ENCODE peak calls at places on chromosome 21, in ten cellular contexts. N is nephron progenitor cell, S is pancreas, H is ovary, P is upper lobe of left lung, F is prostate gland, V is glutamatergic neuron, C is AG09319, X is endothelial cell, Y is A549. B is an unnamed sample.

GRCh38 chr21:39681845-39682244 is 63.1 kb upstream of the IGSF5 start:
- DNase-seq in N (no peak), S (no peak), H (no peak), P (no peak), F (no peak), V (no peak), C (peak), X (no peak), Y (no peak), B (no peak)

GRCh38 chr21:41207401-41208388 is 39.7 kb downstream of the BACE2 start:
- DNase-seq in N (no peak), S (peak), H (no peak), P (no peak), F (peak), V (no peak), C (peak), X (no peak), Y (no peak), B (peak)

GRCh38 chr21:22516230-22516629 is 1518.0 kb downstream of the NCAM2 start:
- DNase-seq in N (no peak), S (no peak), H (no peak), P (no peak), F (no peak), V (no peak), C (no peak), X (no peak), Y (no peak), B (no peak)

GRCh38 chr21:14285147-14285546 is 69.2 kb downstream of the RBM11 start:
- DNase-seq in N (no peak), S (no peak), H (no peak), P (no peak), F (no peak), V (no peak), C (no peak), X (no peak), Y (no peak), B (no peak)

GRCh38 chr21:41091561-41091960 is 76.4 kb upstream of the BACE2 start:
- DNase-seq in N (no peak), S (no peak), H (no peak), P (no peak), F (no peak), V (no peak), C (no peak), X (no peak), Y (no peak), B (no peak)

GRCh38 chr21:37974081-37974480 is 57.8 kb upstream of the KCNJ6 start:
- DNase-seq in N (no peak), S (no peak), H (no peak), P (no peak), F (no peak), V (no peak), C (no peak), X (no peak), Y (no peak), B (no peak)

GRCh38 chr21:42009831-42010506 is at the start of gene ZBTB21:
- DNase-seq in N (peak), S (peak), H (peak), P (peak), F (peak), V (peak), C (peak), X (peak), Y (peak), B (peak)

GRCh38 chr21:26587621-26588260 is 14.7 kb upstream of the CYYR1 start:
- DNase-seq in N (no peak), S (no peak), H (no peak), P (no peak), F (no peak), V (no peak), C (peak), X (no peak), Y (peak), B (no peak)

GRCh38 chr21:37257526-37257966 is 9.6 kb downstream of the VPS26C start:
- DNase-seq in N (peak), S (peak), H (no peak), P (peak), F (peak), V (peak), C (no peak), X (no peak), Y (peak), B (peak)

GRCh38 chr21:22575165-22575584 is 1577.0 kb downstream of the NCAM2 start:
- DNase-seq in N (peak), S (no peak), H (no peak), P (no peak), F (no peak), V (no peak), C (no peak), X (peak), Y (no peak), B (no peak)

GRCh38 chr21:16587671-16588379 is 858.0 kb downstream of the USP25 start:
- DNase-seq in N (no peak), S (no peak), H (peak), P (no peak), F (peak), V (peak), C (no peak), X (no peak), Y (no peak), B (no peak)

GRCh38 chr21:38095220-38095619 is 161.6 kb upstream of the KCNJ15 start:
- DNase-seq in N (no peak), S (no peak), H (no peak), P (no peak), F (no peak), V (no peak), C (no peak), X (no peak), Y (no peak), B (no peak)

GRCh38 chr21:32307706-32308105 is 9.1 kb downstream of the MRAP start:
- DNase-seq in N (no peak), S (no peak), H (no peak), P (no peak), F (no peak), V (no peak), C (no peak), X (no peak), Y (no peak), B (no peak)

GRCh38 chr21:32304998-32305397 is 6.3 kb downstream of the MRAP start:
- DNase-seq in N (no peak), S (no peak), H (no peak), P (no peak), F (no peak), V (no peak), C (no peak), X (no peak), Y (no peak), B (no peak)

GRCh38 chr21:32308696-32309095 is 10.0 kb downstream of the MRAP start:
- DNase-seq in N (no peak), S (no peak), H (no peak), P (no peak), F (no peak), V (no peak), C (no peak), X (no peak), Y (no peak), B (no peak)

GRCh38 chr21:32303385-32303784 is 4.7 kb downstream of the MRAP start:
- DNase-seq in N (no peak), S (no peak), H (no peak), P (no peak), F (no peak), V (no peak), C (no peak), X (no peak), Y (no peak), B (no peak)

DNA sequence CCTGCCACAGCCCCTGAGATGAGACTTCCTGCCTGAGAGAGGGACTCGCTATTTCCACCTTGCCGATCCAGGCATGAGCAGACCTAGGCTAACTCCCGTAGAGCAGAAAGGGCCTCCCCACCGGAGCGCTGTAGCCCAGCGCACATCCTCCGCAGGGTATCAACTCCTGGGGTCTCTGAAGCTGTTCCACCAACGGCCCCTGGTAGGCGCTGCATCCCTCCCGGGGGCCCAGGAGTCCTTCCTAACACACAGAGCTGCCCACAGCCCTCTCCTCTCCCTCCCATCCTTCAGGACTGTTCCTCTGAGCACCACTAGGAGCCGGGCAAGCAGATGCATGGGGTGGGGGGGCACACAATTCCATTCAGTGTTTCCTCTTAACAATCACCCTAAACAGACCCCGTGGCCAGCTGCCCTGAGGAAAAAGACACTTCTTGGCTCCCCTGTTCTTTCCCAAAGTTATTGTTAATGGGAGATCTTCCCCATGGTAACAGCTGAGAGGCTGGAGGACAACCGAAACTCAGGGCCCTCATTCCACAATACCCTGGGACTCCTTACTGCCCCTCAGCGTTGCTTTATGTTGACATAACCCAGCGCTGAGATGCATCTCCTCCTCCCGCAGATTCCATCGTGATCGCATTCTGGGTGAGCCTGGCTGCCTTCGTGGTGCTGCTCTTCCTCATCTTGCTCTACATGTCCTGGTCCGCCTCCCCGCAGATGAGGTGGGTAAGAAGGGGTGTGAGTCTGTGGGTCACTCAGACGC is 7.5 kb downstream of the MRAP start:
- DNase-seq in N (peak), S (no peak), H (no peak), P (no peak), F (no peak), V (peak), C (no peak), X (peak), Y (no peak), B (no peak)
- TF ChIP-seq CTCF in N (peak), S (no peak), H (no peak), P (no peak), F (no peak), V (peak), C (no peak), X (peak), Y (no peak), B (no peak)

GRCh38 chr21:45209046-45209445 is 78.6 kb downstream of the POFUT2 start:
- DNase-seq in N (no peak), S (no peak), H (no peak), P (no peak), F (no peak), V (no peak), C (no peak), X (no peak), Y (no peak), B (no peak)
- TF ChIP-seq CTCF in N (no peak), S (no peak), H (no peak), P (no peak), F (no peak), V (no peak), C (no peak), X (no peak), Y (no peak), B (no peak)

GRCh38 chr21:24894324-24894723 is 713.0 kb downstream of the MRPL39 start:
- DNase-seq in N (no peak), S (no peak), H (no peak), P (no peak), F (no peak), V (no peak), C (no peak), X (no peak), Y (no peak), B (no peak)

GRCh38 chr21:24899138-24899537 is 708.1 kb downstream of the MRPL39 start:
- DNase-seq in N (no peak), S (no peak), H (no peak), P (no peak), F (no peak), V (no peak), C (no peak), X (no peak), Y (no peak), B (no peak)

GRCh38 chr21:24896735-24897124 is 710.6 kb downstream of the MRPL39 start:
- DNase-seq in N (no peak), S (no peak), H (no peak), P (no peak), F (no peak), V (no peak), C (no peak), X (no peak), Y (no peak), B (no peak)

GRCh38 chr21:24897883-24898282 is 709.4 kb downstream of the MRPL39 start:
- DNase-seq in N (no peak), S (no peak), H (no peak), P (no peak), F (no peak), V (no peak), C (no peak), X (no peak), Y (no peak), B (no peak)

DNA sequence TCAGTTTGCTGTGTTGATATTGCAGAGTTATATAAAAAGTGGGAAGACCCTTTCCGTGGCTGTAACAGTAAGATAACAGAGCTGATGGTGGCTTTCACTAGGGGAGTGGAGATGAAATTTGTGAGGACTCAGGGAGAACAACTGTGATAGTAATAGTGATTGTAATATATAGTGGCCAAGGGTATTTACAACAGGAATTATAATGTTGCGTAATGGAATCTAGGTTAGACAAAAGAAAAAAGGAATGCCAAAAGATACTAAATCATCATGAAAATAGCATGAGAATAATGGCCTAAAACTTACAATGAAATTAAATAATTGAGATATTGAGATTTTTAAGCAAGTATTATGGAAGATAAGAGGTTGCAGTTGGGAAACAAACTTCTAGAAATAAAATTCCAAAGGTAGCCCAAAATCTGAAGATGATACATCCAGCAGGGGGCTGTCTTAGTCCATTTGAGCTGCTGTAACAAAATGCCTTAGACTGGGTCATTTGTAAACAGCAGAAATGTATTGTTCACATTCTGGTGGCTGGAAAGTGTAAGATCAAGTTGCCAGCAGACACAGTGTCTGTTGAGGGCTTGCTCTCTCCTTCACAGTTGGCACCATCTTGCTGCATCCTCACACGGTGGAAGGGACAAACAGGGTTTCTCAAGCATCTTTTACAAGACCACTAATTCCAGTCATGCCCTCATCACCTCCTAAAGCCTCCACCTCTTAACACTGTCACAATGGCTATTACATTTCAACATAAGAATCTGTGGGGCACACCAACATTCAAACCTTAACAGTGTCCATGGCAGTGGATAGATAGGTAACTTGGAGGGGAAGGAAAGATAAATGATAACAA is 711.2 kb downstream of the MRPL39 start:
- DNase-seq in N (no peak), S (no peak), H (peak), P (no peak), F (peak), V (no peak), C (no peak), X (peak), Y (no peak), B (no peak)
- TF ChIP-seq CTCF in N (peak), S (peak), H (no peak), P (peak), F (peak), V (peak), C (peak), X (no peak), Y (no peak), B (no peak)

GRCh38 chr21:43210454-43211084 is 41.8 kb downstream of the CRYAA start:
- DNase-seq in N (no peak), S (no peak), H (peak), P (peak), F (peak), V (no peak), C (no peak), X (no peak), Y (no peak), B (no peak)

GRCh38 chr21:43208561-43209332 is 39.9 kb downstream of the CRYAA start:
- DNase-seq in N (no peak), S (no peak), H (peak), P (peak), F (peak), V (no peak), C (no peak), X (no peak), Y (no peak), B (no peak)

GRCh38 chr21:43207868-43208267 is 39.1 kb downstream of the CRYAA start:
- DNase-seq in N (no peak), S (no peak), H (peak), P (peak), F (no peak), V (no peak), C (no peak), X (no peak), Y (no peak), B (no peak)

GRCh38 chr21:43209575-43210453 is 41.0 kb downstream of the CRYAA start:
- DNase-seq in N (no peak), S (no peak), H (peak), P (peak), F (peak), V (no peak), C (no peak), X (no peak), Y (peak), B (peak)

DNA sequence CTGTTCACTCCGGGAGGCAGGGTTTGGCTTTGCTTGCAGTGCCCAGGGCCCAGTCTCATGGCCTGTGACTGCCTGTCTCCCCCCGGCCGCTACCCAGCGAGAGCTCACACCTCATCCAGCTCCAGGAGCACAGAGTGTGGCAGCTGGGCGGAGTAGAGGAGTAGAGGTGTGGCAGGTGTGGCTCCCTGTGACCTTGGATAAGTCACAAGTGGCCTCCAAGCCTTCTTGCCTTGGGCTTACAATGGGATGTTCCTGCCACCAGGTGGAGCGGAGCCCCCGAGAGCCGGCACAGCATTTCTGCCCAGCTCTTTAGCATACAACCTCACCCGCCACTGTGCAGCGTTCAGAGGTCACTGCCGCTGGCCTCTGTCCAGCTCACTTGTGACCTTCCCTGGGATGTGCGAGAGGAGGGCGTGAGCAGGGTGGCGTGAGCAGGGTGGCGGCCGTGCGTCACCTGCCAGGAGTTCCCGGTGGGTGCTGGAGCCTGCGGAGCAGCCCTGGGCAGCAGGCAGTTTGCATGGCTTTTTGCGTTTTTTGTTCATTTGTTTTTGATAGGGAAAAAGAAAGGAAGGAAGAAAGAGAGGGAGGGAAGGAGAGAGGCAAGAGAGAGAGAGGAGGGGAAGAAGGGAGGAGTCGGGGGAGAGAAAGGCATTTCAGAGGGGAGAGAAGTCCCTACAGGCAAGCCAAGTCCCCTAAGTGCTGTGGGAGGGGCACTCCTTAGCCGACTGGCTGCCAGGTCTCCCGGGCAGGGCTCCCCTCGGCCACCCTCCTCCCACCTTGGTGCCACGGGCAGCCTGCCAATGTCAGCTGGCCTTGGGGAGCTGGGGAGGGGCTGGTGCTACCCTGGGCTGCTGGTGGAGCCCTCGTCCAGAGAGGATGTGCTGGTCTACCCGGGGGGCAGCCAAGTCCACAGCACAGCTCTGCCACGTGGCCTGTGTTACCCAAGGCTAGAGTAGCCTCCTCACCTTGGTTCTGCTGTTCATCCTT is 42.6 kb downstream of the CRYAA start:
- DNase-seq in N (peak), S (peak), H (peak), P (peak), F (peak), V (peak), C (no peak), X (no peak), Y (no peak), B (peak)
- TF ChIP-seq CTCF in N (peak), S (peak), H (no peak), P (peak), F (peak), V (no peak), C (no peak), X (no peak), Y (no peak), B (no peak)

GRCh38 chr21:44845418-44846200 is 27.7 kb upstream of the SUMO3 start:
- DNase-seq in N (peak), S (peak), H (no peak), P (peak), F (no peak), V (peak), C (no peak), X (peak), Y (peak), B (peak)
- TF ChIP-seq CTCF in N (peak), S (no peak), H (no peak), P (peak), F (no peak), V (no peak), C (peak), X (no peak), Y (peak), B (peak)

DNA sequence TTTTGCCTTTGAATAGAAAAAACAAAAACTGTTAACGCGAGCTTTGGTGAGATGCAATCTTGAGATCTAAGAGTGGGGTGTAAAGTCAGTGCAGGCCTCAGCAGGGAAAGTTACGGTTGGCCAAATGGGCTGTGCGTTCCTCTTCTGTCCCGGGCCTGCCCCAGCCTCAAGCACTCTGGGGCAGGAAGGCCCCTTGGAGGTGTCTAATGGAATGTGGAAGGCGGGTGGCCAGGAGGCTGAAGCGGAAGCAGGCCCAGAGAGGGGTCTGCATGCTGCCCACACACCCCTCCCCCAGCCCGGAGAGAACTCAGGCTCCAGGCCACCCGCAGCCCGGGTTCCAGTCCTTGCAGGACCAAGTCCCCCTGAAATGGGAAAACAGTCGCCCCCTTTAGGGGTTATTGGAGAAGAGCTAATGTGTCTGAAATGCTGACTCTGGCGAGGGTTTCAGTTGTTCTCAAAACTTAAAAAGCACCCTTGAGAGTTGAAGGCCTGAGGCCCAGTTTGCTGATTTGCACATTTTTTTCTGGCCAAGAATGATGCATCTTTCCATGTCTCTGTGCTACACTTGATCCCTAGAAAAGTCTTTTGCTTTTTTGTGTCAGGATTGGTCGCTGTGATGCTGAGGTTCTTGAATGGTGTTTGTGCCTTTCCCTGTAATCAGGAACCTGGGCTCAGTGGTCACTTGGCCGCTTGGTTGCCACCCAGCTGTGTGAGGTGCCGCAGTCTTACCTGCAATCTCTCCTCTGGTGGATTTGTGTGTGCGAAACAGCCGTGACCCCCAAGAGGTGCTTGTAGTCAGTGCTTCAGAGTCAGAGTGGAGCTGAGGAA is 2.0 kb downstream of the COL18A1 start:
- DNase-seq in N (peak), S (no peak), H (peak), P (no peak), F (no peak), V (no peak), C (no peak), X (peak), Y (no peak), B (no peak)
- TF ChIP-seq CTCF in N (no peak), S (no peak), H (no peak), P (no peak), F (no peak), V (peak), C (no peak), X (no peak), Y (no peak), B (no peak)